ENCODE peak calls at places on chromosomes 1 and 21, in four cellular contexts. W is neural progenitor cell, L is MM.1S, V is SK-N-SH. S is an unnamed sample. For H3F3A, the result is how much of the 10 kb centered on the place peaks cover.

GRCh38 chr1:199403421-199404116 is 623.9 kb upstream of the NR5A2 start:
- DNase-seq in W (no peak), L (no peak), V (no peak), S (no peak)

GRCh38 chr21:41720250-41720649 is 46.6 kb downstream of the RIPK4 start:
- DNase-seq in W (no peak), L (no peak), V (no peak), S (no peak)

GRCh38 chr1:234368320-234369032 is 4.8 kb upstream of the COA6 start:
- DNase-seq in W (no peak), L (no peak), V (no peak), S (no peak)

GRCh38 chr1:2451744-2452582 is 24.1 kb upstream of the PLCH2 start:
- DNase-seq in W (no peak), L (no peak), V (no peak), S (peak)

GRCh38 chr1:203153989-203154821 is 21.4 kb downstream of the MYBPH start:
- DNase-seq in W (no peak), L (no peak), V (peak), S (peak)

GRCh38 chr21:42032968-42033367 is 22.8 kb upstream of the ZBTB21 start:
- DNase-seq in W (no peak), L (peak), V (no peak), S (no peak)

GRCh38 chr1:37477198-37477931 is 3.0 kb downstream of the ZC3H12A start:
- DNase-seq in W (no peak), L (peak), V (peak), S (peak)

GRCh38 chr1:40014812-40015594 is 25.5 kb upstream of the CAP1 start:
- DNase-seq in W (no peak), L (no peak), V (no peak), S (peak)

GRCh38 chr1:187041104-187041503 is 212.4 kb downstream of the PLA2G4A start:
- DNase-seq in W (no peak), L (no peak), V (no peak), S (no peak)

GRCh38 chr1:32742132-32742947 is 39.8 kb upstream of the SYNC start:
- DNase-seq in W (peak), L (no peak), V (peak), S (peak)

GRCh38 chr1:102002057-102002456 is 5.3 kb upstream of the OLFM3 start:
- DNase-seq in W (no peak), L (no peak), V (no peak), S (no peak)

GRCh38 chr1:44808938-44809917 is 905 bp downstream of the BTBD19 start:
- DNase-seq in W (no peak), L (peak), V (no peak), S (no peak)

GRCh38 chr1:202162049-202162417 is 1.6 kb upstream of the PTPN7 start:
- DNase-seq in W (no peak), L (peak), V (no peak), S (no peak)

GRCh38 chr1:71593523-71593922 is 512.7 kb upstream of the ZRANB2 start:
- DNase-seq in W (peak), L (peak), V (no peak), S (peak)

GRCh38 chr1:89174491-89174890 is 1.3 kb downstream of the GBP7 start:
- DNase-seq in W (no peak), L (no peak), V (no peak), S (no peak)

GRCh38 chr1:25922633-25923567 is 16.7 kb upstream of the STMN1 start:
- DNase-seq in W (peak), L (no peak), V (no peak), S (peak)

GRCh38 chr1:236303675-236304074 is 21.9 kb upstream of the ERO1B start:
- DNase-seq in W (peak), L (no peak), V (no peak), S (no peak)

GRCh38 chr1:41678141-41678878 is 193.8 kb upstream of the EDN2 start:
- DNase-seq in W (no peak), L (no peak), V (no peak), S (no peak)

GRCh38 chr1:218930879-218931278 is 242.8 kb upstream of the LYPLAL1 start:
- DNase-seq in W (no peak), L (no peak), V (no peak), S (peak)

GRCh38 chr1:41582351-41582750 is 97.9 kb upstream of the EDN2 start:
- DNase-seq in W (no peak), L (no peak), V (no peak), S (no peak)

GRCh38 chr21:20030390-20030789 is 967.8 kb upstream of the NCAM2 start:
- DNase-seq in W (no peak), L (no peak), V (no peak), S (no peak)

GRCh38 chr1:205171369-205171768 is 40.1 kb downstream of the DSTYK start:
- DNase-seq in W (no peak), L (no peak), V (no peak), S (no peak)

GRCh38 chr1:233394860-233395717 is 67.6 kb downstream of the MAP3K21 start:
- DNase-seq in W (peak), L (peak), V (peak), S (peak)

GRCh38 chr1:180912801-180913616 is at the start of gene KIAA1614:
- DNase-seq in W (peak), L (no peak), V (peak), S (no peak)

GRCh38 chr1:9050803-9051202 is 18.6 kb downstream of the SLC2A5 start:
- DNase-seq in W (no peak), L (no peak), V (no peak), S (no peak)

GRCh38 chr1:9057851-9058250 is 11.6 kb downstream of the SLC2A5 start:
- DNase-seq in W (no peak), L (no peak), V (no peak), S (no peak)

GRCh38 chr1:9048551-9048950 is 20.9 kb downstream of the SLC2A5 start:
- DNase-seq in W (no peak), L (no peak), V (no peak), S (no peak)

GRCh38 chr1:9047019-9047418 is 20.8 kb upstream of the SLC2A7 start:
- DNase-seq in W (no peak), L (peak), V (no peak), S (no peak)

DNA sequence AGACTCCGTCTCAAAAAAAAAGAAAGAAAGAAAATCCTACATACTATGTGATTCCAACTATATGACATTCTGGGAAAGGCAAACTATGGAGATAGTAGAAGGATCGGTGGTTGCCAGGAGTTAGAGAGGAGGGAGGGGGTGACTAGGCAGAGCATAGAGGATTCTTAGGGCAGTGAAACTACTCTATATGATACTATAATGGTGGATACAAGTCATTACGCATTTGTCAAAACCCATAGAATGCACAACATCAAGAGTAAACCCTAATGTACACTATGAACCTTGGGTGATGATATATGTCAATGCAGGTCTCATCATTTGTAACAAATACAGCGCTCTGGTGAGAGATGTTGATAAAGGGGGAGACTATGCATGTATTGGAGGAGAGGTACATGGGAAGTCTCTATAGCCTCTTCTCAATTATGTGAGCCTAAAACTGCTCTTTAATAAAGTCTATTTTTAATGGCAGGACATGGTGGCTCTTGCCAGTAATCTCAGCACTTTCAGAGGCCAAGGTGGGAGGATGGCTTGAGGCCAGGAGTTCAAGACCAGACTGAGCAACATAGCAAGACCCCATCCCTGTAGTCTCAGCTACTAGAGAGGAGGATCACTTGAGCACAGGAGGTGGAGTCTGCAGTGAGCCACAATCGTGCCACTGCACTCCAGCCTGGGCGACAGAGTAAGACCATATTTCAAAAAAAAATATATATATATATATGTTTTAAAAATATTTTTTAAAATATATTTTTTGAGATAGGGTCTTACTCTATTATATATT is 17.0 kb downstream of the SLC2A5 start:
- DNase-seq in W (no peak), L (no peak), V (no peak), S (no peak)
- H3F3A ChIP-seq in W (under half), L (under half), V (under half), S (under half)

DNA sequence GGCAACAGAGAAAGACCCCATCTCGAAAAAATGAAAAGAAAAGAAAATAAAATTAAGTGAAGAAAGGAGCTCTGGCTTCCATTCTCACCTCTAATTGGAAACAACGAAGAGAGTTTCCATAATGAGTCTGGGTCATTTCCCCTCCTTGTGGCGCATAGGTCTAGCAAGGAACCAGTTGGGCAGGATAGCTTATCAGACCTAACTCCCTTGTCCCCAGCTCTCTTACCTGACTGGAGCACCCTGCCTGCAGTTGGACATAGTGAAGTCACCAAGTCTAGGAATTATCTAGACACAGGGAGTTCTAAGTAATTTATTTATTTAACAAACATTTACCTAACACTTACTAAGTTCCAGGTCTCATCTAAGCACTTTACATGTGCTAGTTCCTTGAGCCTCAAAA is 63.0 kb upstream of the RAB4A start:
- DNase-seq in W (no peak), L (no peak), V (no peak), S (no peak)
- TF ChIP-seq EZH2phosphoT487 in W (no peak), L (no peak), V (no peak), S (no peak)

DNA sequence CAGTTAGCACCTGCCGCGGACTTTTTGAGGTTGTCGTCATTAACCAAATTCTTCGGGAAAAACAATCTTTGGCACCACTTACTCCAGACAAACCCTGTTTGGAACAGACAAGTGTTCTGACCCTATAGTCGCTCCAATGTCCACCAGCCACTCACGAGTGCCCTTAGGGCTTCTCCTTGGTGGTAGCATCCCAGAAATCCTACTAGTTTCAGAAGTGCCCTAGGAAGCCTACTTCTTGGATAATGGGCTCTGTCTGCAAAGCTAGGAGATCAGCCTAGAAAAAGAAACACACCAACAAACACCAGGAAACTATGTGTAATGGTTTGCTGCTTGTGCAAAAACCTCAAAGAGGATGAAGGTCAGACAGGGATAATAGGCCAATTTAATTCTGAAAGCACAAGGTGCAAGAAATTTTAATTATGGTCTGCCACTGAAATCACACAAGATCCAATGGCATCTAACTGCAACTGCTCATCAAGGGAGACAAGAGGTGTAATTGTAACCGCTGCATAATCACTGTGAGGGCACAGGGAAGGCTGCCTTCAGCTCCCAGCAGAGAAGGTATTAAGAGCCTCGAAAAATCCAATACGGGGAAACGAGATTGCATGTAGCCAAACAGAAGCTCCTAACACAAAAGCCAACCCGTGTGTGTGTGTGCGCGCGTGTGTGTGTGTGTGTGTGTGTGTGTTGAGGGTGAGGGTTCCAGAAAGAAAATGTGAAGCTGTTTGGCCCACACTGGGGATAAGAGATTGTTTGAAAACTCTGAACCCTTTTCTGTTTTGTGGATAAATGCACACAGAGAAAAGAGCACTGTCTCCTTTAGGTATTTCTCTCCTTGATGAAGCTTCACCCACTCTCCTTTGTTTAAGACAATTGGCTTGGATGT is 2.2 kb downstream of the WLS start:
- DNase-seq in W (peak), L (no peak), V (no peak), S (no peak)
- H3K9ac ChIP-seq in W (peak), L (no peak), V (peak), S (peak)

GRCh38 chr1:162566870-162567269 is 5.3 kb downstream of the UAP1 start:
- DNase-seq in W (no peak), L (no peak), V (no peak), S (no peak)
- H3F3A ChIP-seq in W (under half), L (under half), V (under half), S (under half)

DNA sequence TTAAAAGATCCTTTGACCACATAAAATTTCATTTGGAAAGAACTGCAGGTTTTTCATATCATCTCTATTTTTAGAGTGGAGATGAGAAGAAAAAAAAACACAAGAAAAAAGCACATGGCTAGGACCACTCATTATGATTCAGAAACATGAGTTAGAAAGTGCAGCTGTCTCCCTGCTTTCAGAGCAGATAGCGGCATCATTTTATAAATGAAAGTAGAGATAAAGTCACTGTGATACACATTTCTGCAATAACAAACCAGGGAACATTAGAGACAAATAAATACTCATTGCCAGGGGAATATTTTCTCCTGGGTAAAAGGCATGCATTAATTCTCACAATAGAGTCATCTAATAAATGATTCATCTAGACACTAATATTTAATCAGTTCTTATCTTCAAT is 87.5 kb upstream of the PLPPR4 start:
- DNase-seq in W (no peak), L (no peak), V (peak), S (peak)
- TF ChIP-seq EZH2phosphoT487 in W (no peak), L (no peak), V (no peak), S (no peak)

DNA sequence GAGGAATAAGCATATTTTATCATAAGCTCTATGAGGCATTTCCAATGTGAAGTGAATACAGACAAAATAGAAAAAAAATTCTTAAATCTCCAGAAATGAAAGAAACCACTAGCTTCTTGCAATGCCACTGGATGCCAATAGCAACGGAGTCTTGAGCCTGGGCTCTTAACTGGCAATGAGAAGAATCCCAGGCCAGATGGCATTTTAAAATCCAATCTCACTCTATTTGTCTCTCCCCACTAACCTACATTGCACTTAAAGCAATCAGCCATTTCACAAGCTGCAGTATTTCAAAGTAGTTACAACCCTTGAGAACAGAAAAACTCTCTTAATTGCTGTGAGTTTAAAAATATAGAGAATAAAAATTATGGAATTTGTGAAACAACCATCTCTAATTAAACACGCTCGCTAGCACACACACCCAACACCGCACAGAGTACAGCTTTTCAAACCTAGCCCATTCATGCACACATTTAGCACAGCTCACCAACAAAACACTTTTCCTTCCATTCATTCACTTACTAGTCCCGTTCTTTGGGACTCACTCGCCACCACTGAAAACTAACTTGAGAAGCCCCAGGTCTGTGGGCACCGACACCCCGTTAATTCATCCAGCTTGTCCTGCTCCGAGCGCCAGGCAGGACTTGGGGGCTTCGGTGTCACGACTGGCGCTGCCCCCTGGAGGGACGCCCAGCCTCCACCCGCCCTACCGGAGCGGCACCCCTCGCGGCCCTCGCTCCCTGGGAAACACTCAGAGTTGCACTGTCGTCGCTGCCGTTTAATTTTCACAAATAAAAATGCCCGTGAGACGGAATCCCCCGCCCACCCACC is 1.1 kb downstream of the DDAH1 start:
- DNase-seq in W (peak), L (no peak), V (peak), S (no peak)
- H3K9ac ChIP-seq in W (no peak), L (peak), V (peak), S (peak)

DNA sequence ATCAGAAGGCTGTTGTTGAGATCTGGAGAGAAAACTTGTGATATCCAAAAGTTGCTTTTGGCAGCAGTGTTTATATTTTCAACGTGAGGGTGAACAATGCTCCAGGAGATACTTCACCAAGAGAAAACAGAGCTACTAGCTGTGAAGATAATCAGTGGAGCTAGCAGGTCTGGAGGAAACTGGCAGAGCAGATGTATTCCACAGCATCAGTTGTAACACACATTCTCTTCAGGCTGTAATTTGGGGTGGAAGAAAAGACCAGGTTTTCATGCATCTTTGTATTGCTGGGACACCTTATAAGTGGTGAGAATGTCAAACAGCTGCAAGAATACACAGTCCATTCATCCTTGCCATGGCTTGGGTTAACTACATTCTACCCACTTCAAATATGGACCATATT is 22.0 kb downstream of the AHCYL1 start:
- DNase-seq in W (no peak), L (no peak), V (no peak), S (no peak)
- H3F3A ChIP-seq in W (under half), L (under half), V (under half), S (under half)

GRCh38 chr1:61052393-61053280 is 29.7 kb upstream of the NFIA start:
- DNase-seq in W (peak), L (peak), V (no peak), S (no peak)

GRCh38 chr1:61051455-61052392 is 30.6 kb upstream of the NFIA start:
- DNase-seq in W (peak), L (no peak), V (no peak), S (no peak)

GRCh38 chr1:61053281-61053711 is 29.1 kb upstream of the NFIA start:
- DNase-seq in W (no peak), L (no peak), V (no peak), S (no peak)

GRCh38 chr1:61049850-61050540 is 32.4 kb upstream of the NFIA start:
- DNase-seq in W (peak), L (peak), V (peak), S (peak)

DNA sequence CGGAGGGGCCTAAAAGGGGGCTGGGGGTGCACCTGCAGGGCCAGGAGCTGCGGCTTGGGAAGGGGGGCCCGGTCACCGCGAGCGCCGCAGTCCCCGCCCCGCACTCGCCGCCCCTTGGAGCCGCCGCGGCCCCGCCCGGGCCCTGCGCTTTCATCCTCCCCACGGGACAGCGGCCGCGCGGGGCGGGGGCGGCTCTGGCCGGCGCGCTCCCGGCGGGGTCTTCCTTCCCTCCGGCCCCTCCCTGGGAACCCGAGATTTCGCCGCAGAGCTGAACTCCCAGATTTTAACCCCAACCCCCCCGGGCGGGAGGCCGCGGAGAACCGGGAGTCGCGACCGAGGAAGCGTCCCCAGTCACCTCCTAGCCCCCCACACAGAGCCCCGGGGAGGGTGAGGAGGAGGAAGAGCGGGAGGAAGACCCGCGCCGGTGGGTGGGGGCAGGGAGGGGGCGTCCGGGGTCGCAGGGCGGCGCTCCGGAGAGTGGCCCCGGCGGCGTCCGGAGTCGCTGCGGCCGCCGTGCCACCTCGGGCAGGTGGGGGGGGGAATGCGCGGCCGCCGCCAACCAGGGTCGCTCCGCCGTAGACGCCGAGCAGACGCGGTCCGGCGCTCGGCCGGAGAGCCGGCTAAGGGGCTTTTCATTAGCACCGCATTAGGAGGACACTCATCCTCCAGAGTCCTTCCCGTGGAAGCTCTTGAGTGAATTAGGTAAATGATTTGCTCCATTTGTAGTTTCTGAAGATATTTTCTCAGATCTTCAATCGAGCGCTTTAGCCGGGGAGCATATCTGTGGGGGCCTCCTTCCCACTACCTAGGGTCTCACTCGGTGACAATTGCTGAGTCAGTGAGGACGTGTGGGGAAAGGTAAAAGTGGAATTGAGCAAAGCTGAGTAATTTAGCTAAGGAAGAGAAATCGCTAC is 31.6 kb upstream of the NFIA start:
- DNase-seq in W (peak), L (peak), V (peak), S (peak)
- TF ChIP-seq EZH2phosphoT487 in W (no peak), L (no peak), V (no peak), S (no peak)